ENCODE peak calls at places on chromosomes 1 and 21, in six cellular contexts. O is H9, Y is IMR-90, J is neuronal stem cell, T is mesenchymal stem cell, E is mesendoderm. N is an unnamed sample.

GRCh38 chr1:224828691-224829090 is 100.8 kb upstream of the DNAH14 start:
- DNase-seq in E (no peak), O (no peak), T (no peak), Y (peak), J (no peak), N (no peak)

GRCh38 chr1:37479255-37480124 is 5.1 kb downstream of the ZC3H12A start:
- DNase-seq in O (no peak), E (peak), Y (peak), J (no peak), T (peak), N (peak)

GRCh38 chr1:63693956-63694607 is 79.7 kb upstream of the ROR1 start:
- DNase-seq in Y (peak), J (no peak), O (no peak), E (no peak), T (peak), N (peak)

GRCh38 chr1:158819461-158820443 is 11.4 kb upstream of the MNDA start:
- DNase-seq in E (no peak), Y (no peak), J (no peak), T (peak), O (no peak), N (peak)

GRCh38 chr1:172976222-172977041 is 74.3 kb downstream of the TNFSF18 start:
- DNase-seq in Y (peak), O (no peak), E (no peak), T (peak), J (no peak), N (no peak)

GRCh38 chr1:227391871-227392270 is 73.6 kb upstream of the CDC42BPA start:
- DNase-seq in Y (no peak), O (no peak), T (no peak), J (no peak), E (no peak), N (peak)

GRCh38 chr1:46183119-46183842 is 7.0 kb upstream of the P3R3URF start:
- DNase-seq in O (peak), Y (peak), T (peak), E (no peak), J (no peak), N (peak)

GRCh38 chr1:115879977-115880376 is 39.1 kb upstream of the NHLH2 start:
- DNase-seq in O (peak), Y (no peak), E (peak), T (no peak), J (no peak), N (no peak)

GRCh38 chr1:207603777-207604176 is 41.2 kb upstream of the CR1L start:
- DNase-seq in T (peak), Y (peak), E (no peak), J (no peak), O (no peak), N (no peak)

GRCh38 chr1:230328342-230329015 is 97.7 kb downstream of the PGBD5 start:
- DNase-seq in J (no peak), E (no peak), O (no peak), T (peak), Y (no peak), N (no peak)

GRCh38 chr1:109404838-109405237 is 7.1 kb upstream of the SORT1 start:
- DNase-seq in O (no peak), J (no peak), E (no peak), T (no peak), Y (no peak), N (no peak)

GRCh38 chr1:61073871-61074270 is 8.5 kb upstream of the NFIA start:
- DNase-seq in E (no peak), O (no peak), Y (no peak), T (no peak), J (no peak), N (peak)

GRCh38 chr1:5364591-5364990 is 627.6 kb downstream of the NPHP4 start:
- DNase-seq in O (no peak), E (no peak), J (no peak), T (no peak), Y (no peak), N (no peak)

GRCh38 chr21:23541571-23541970 is 2065.7 kb downstream of the MRPL39 start:
- DNase-seq in Y (no peak), J (no peak), T (no peak), O (no peak), E (peak), N (no peak)

GRCh38 chr1:88736633-88737248 is 52.7 kb downstream of the PKN2 start:
- DNase-seq in E (peak), T (peak), Y (peak), J (no peak), O (peak), N (peak)

GRCh38 chr1:56547977-56548376 is 31.4 kb downstream of the PLPP3 start:
- DNase-seq in T (no peak), J (no peak), E (no peak), O (no peak), Y (no peak), N (peak)

GRCh38 chr1:41672641-41673313 is 188.3 kb upstream of the EDN2 start:
- DNase-seq in Y (peak), T (no peak), O (no peak), E (no peak), J (no peak), N (no peak)

GRCh38 chr1:238439483-238439882 is 548.8 kb upstream of the ZP4 start:
- DNase-seq in O (no peak), T (no peak), E (peak), Y (no peak), J (peak), N (no peak)

GRCh38 chr1:62011007-62011406 is 183.6 kb upstream of the L1TD1 start:
- DNase-seq in O (no peak), J (no peak), Y (no peak), T (no peak), E (no peak), N (no peak)

GRCh38 chr1:186442651-186443114 is 18.2 kb downstream of the PDC start:
- DNase-seq in T (peak), J (no peak), Y (peak), O (no peak), E (no peak), N (peak)

GRCh38 chr1:36304970-36305914 is 926 bp upstream of the SH3D21 start:
- DNase-seq in T (peak), O (no peak), J (no peak), E (peak), Y (no peak), N (no peak)

GRCh38 chr1:179762241-179762640 is 19.1 kb downstream of the FAM163A start:
- DNase-seq in Y (no peak), O (no peak), J (no peak), T (no peak), E (no peak), N (no peak)

GRCh38 chr1:111619635-111620411 is at the start of gene RAP1A:
- DNase-seq in Y (peak), E (peak), J (peak), O (peak), T (peak), N (peak)

GRCh38 chr1:110765640-110766335 is 91.0 kb upstream of the KCNA3 start:
- DNase-seq in J (no peak), O (no peak), T (peak), Y (peak), E (peak), N (peak)

DNA sequence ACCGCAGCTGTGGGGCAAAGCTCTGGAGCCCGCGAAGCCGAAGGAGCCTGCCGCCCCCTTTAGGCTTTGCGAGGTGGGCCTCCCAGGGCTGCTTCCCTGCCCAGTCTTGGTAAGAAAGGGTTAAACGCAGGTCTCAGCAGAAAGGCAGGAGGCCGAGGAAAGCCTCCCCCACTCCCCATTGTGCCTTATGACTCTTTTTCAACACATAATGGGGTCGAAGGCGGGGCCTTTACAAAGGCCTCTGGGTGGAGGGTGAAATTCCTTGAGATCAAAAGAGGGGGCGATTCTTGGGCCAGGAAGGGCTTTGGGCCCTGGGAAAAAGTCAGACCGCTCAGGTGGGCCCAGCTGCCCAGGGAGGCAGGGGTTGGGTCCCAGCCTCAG is 880 bp downstream of the ALPL start:
- DNase-seq in J (peak), T (no peak), E (peak), O (peak), Y (no peak), N (no peak)
- H3K18ac ChIP-seq in J (peak), T (no peak), E (peak), O (no peak), Y (no peak), N (no peak)

GRCh38 chr1:91502138-91502881 is 1.7 kb downstream of the CDC7 start:
- DNase-seq in Y (no peak), E (no peak), T (peak), J (no peak), O (no peak), N (no peak)

GRCh38 chr1:91500756-91501526 is at the start of gene CDC7:
- DNase-seq in J (peak), O (peak), Y (peak), T (peak), E (peak), N (peak)

GRCh38 chr1:91499904-91500755 is 521 bp upstream of the CDC7 start:
- DNase-seq in O (no peak), E (peak), Y (no peak), T (no peak), J (no peak), N (no peak)

GRCh38 chr1:91502882-91503184 is 2.2 kb downstream of the CDC7 start:
- DNase-seq in J (no peak), E (peak), T (peak), Y (peak), O (no peak), N (no peak)

GRCh38 chr1:91501527-91501859 is 842 bp downstream of the CDC7 start:
- DNase-seq in T (no peak), J (no peak), O (no peak), Y (peak), E (no peak), N (no peak)
- H2BK5ac ChIP-seq in T (no peak), J (no peak), O (no peak), Y (peak), E (no peak), N (no peak)

DNA sequence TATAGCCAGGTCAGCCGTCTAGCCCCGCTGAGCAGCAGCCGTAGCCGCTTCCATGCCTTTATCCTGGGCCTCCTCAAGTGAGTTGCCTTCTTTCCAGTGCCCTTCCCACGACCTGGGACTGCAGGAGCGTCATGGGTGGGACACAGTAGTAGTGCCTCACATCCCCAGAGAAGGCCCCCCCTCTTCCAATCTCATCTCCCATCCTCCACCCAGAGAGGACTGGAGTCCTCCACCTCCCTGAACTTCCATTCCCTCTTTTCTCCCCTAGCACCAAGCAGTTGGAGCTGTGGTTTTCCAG is 4.9 kb downstream of the RUSC1 start:
- DNase-seq in E (no peak), J (no peak), Y (no peak), O (no peak), T (no peak), N (no peak)
- H3K18ac ChIP-seq in E (peak), J (peak), Y (no peak), O (no peak), T (peak), N (peak)

DNA sequence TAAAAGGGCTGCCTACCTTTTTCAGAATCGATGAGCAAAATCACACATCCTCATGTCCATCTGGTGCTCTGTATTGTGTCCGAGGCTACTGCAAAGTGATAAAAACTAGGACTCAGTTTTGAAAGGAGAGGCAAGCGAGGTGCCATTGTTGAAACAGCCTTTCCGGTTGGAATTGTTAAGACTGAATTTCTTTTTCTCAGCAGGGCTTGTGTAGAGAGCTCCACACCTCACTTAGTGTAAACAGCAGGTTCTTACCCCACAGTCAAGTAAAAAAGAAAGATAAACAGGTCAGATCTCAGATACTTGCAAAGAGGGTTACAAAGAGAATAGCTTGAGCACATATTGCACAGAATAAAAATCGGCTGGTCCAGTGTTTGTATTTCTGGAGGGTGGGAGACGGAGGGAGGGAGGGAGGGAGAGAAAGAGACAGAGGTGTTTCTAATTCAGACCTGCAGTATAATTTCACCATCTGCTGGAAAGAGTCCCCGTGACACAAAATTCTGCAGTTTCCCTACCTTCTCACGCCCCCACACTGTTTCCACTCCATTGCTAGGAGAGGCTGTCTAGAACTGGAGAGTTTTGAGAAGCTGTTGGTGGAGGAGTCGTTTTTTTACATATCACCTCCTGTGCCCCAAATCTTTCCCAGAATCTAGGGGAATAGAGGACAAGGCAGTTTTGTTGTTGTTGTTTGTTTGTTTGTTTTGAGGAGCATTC is 82.5 kb downstream of the EDEM3 start:
- DNase-seq in J (no peak), Y (no peak), O (no peak), T (no peak), E (no peak), N (no peak)
- H2BK5ac ChIP-seq in J (no peak), Y (no peak), O (no peak), T (no peak), E (no peak), N (no peak)

GRCh38 chr1:171819946-171820345 is 21.4 kb upstream of the DNM3 start:
- DNase-seq in O (no peak), E (no peak), T (no peak), Y (no peak), J (no peak), N (no peak)

GRCh38 chr1:171814692-171815091 is 26.6 kb upstream of the DNM3 start:
- DNase-seq in E (no peak), O (no peak), T (no peak), Y (peak), J (no peak), N (no peak)

GRCh38 chr1:171816300-171816901 is 24.9 kb upstream of the DNM3 start:
- DNase-seq in O (no peak), J (no peak), T (no peak), E (no peak), Y (no peak), N (no peak)

GRCh38 chr1:171817511-171818265 is 23.6 kb upstream of the DNM3 start:
- DNase-seq in T (peak), O (peak), Y (peak), E (peak), J (no peak), N (peak)
- H3K18ac ChIP-seq in T (no peak), O (no peak), Y (no peak), E (peak), J (no peak), N (no peak)

GRCh38 chr1:31755197-31755611 is 8.9 kb downstream of the ADGRB2 start:
- DNase-seq in O (no peak), J (no peak), T (no peak), Y (peak), E (peak), N (peak)

GRCh38 chr1:31754397-31754796 is 9.7 kb downstream of the ADGRB2 start:
- DNase-seq in T (no peak), J (no peak), Y (no peak), E (no peak), O (no peak), N (no peak)

GRCh38 chr1:31756578-31756977 is 7.6 kb downstream of the ADGRB2 start:
- DNase-seq in T (no peak), E (no peak), Y (no peak), O (no peak), J (no peak), N (no peak)

GRCh38 chr1:31757204-31757679 is 6.9 kb downstream of the ADGRB2 start:
- DNase-seq in E (no peak), Y (no peak), T (no peak), J (no peak), O (no peak), N (no peak)

GRCh38 chr1:31755850-31756492 is 8.2 kb downstream of the ADGRB2 start:
- DNase-seq in Y (no peak), O (no peak), T (no peak), J (no peak), E (no peak), N (peak)
- H2BK5ac ChIP-seq in Y (no peak), O (no peak), T (no peak), J (no peak), E (no peak), N (no peak)

GRCh38 chr1:235980976-235981375 is 83.9 kb downstream of the NID1 start:
- DNase-seq in J (no peak), T (no peak), E (no peak), O (no peak), Y (no peak), N (no peak)
- H3K18ac ChIP-seq in J (no peak), T (no peak), E (no peak), O (no peak), Y (no peak), N (no peak)

DNA sequence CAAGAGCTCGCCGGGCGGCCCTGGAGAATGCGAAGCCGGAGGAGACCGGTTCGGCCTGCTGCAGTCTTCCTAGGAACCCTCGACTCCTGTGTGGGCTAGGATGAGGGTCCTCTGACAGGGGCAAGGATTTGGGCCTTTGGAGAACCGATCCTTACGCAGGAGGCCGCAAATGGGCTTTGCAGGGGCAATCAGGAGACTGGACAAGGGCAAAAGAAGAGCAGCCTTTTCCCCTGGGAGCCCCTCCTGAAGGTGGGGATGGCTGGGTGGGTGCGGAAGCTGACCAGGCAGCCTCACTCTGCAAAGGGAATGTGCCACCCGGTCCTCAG is 111.6 kb downstream of the NAV1 start:
- DNase-seq in O (no peak), J (no peak), E (no peak), Y (no peak), T (no peak), N (no peak)
- H2BK5ac ChIP-seq in O (no peak), J (peak), E (no peak), Y (no peak), T (no peak), N (no peak)

GRCh38 chr21:14964658-14965057 is 100.1 kb downstream of the NRIP1 start:
- DNase-seq in E (no peak), O (no peak), J (no peak), T (no peak), Y (no peak), N (no peak)

GRCh38 chr21:14968029-14968428 is 96.8 kb downstream of the NRIP1 start:
- DNase-seq in J (no peak), E (no peak), T (no peak), Y (no peak), O (no peak), N (no peak)

GRCh38 chr21:14972678-14973077 is 92.1 kb downstream of the NRIP1 start:
- DNase-seq in O (no peak), E (no peak), Y (no peak), J (no peak), T (no peak), N (no peak)

DNA sequence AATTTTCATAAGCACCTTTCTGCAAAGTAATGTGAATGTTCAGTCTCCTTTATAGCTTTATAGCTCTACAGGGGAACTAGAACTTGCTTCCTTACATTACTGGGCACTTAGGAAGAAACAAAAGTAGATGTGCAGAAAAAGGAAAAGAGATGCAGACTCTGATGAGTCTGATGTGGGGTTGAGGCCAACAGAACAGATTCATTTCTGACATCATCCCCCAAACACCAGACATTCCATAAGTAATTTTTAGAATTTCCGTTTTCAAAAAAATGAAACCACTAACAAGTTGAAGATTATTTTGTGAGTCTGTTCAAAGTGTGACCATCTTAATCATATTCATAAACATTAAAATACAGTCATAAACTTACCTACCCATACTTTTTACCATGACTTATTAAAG is 96.0 kb downstream of the NRIP1 start:
- DNase-seq in O (no peak), J (no peak), E (no peak), T (no peak), Y (peak), N (no peak)
- H3K18ac ChIP-seq in O (no peak), J (no peak), E (no peak), T (no peak), Y (no peak), N (no peak)

DNA sequence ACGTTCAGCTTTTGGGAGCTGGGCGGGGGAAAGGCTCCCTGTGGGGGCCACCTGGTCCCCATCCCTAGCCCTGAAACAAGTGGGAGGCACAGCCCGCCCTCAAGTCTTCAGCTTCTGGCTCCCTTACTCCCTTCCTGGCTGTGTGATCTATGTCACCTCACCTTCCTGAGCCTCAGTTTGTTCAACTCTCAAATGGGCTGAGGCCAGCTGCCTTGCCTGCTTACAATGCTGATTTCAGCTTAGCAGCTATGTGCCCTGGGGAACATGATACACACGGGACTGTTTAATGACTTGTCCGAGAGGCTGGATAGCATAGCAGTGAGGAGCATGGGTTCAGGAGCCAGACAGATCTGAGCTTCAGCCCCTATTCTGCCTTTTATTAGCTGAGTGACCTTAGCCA is 19.3 kb downstream of the GRHL3 start:
- DNase-seq in O (no peak), E (no peak), T (no peak), Y (no peak), J (no peak), N (no peak)
- H2BK5ac ChIP-seq in O (no peak), E (no peak), T (no peak), Y (no peak), J (no peak), N (no peak)

N was measured in trophoblast cell.